ENCODE peak calls at places on chromosomes 5 and 9, in ten cellular contexts. B is A549; J is activated CD8-positive, alpha-beta T cell treated with anti-CD3 and anti-CD28 coated beads for 36 hours; V is central memory CD8-positive, alpha-beta T cell; O is heart right ventricle; R is stimulated activated memory B cell treated with anti-CD40 and anti-IgM and Interleukin-4, amounts not matched to agents 10 μg/mL and 1 μg/mL and 100 μg/mL, for 72 hours; K is right cardiac atrium; T is naive thymus-derived CD8-positive, alpha-beta T cell; Y is natural killer cell; F is sciatic nerve. X is an unnamed sample.
A peak's percentile ranks its signal among the peaks of the same experiment; 100 is the strongest.

GRCh38 chr5:150757087-150757649 is 1.6 kb downstream of the DCTN4 start:
- ATAC-seq in K (no peak), J (no peak), R (no peak), F (no peak), V (no peak), Y (no peak), O (no peak), T (no peak), B (no peak), X (no peak)

GRCh38 chr9:106467847-106468163 is 395.2 kb upstream of the ZNF462 start:
- ATAC-seq in J (no peak), K (no peak), O (no peak), R (no peak), B (no peak), F (no peak), V (no peak), T (no peak), Y (no peak), X (no peak)

GRCh38 chr5:56494300-56494704 is 261.2 kb upstream of the ANKRD55 start:
- ATAC-seq in J (no peak), R (peak; percentile 67), B (no peak), F (peak; percentile 80), T (no peak), K (peak; percentile 82), Y (no peak), O (peak; percentile 54), V (no peak), X (no peak)

GRCh38 chr9:35859310-35859994 is 10.7 kb downstream of the OR13J1 start:
- ATAC-seq in R (peak; percentile 31), B (peak; percentile 74), O (peak; percentile 41), V (no peak), T (peak; percentile 38), F (peak; percentile 58), K (peak; percentile 42), Y (peak; percentile 67), J (peak; percentile 84), X (peak; percentile 67)

GRCh38 chr9:20884985-20885593 is 146.4 kb downstream of the HACD4 start:
- ATAC-seq in F (no peak), V (no peak), Y (peak; percentile 64), R (no peak), B (peak; percentile 83), O (no peak), K (no peak), J (peak; percentile 42), T (peak; percentile 67), X (peak; percentile 87)

GRCh38 chr9:3863114-3863528 is 337.3 kb upstream of the RFX3 start:
- ATAC-seq in V (no peak), Y (no peak), B (peak; percentile 83), K (peak; percentile 94), J (no peak), T (no peak), O (peak; percentile 38), R (peak; percentile 43), F (peak; percentile 94), X (peak; percentile 91)

GRCh38 chr5:10629661-10630060 is 65.8 kb downstream of the ANKRD33B start:
- ATAC-seq in V (no peak), J (no peak), B (no peak), T (no peak), O (no peak), Y (no peak), F (no peak), K (no peak), R (no peak), X (no peak)

GRCh38 chr5:138508958-138509357 is 34.1 kb downstream of the ETF1 start:
- ATAC-seq in J (no peak), T (no peak), V (no peak), F (no peak), B (no peak), R (no peak), O (no peak), K (no peak), Y (no peak), X (no peak)

GRCh38 chr9:20604561-20604960 is 17.7 kb downstream of the MLLT3 start:
- ATAC-seq in B (peak; percentile 43), O (peak; percentile 67), F (peak; percentile 63), V (no peak), Y (peak; percentile 80), R (no peak), T (peak; percentile 70), K (no peak), J (peak; percentile 89), X (peak; percentile 84)

GRCh38 chr5:87027570-87027969 is 240.1 kb upstream of the RASA1 start:
- ATAC-seq in J (peak; percentile 58), K (no peak), O (no peak), Y (no peak), B (no peak), T (no peak), V (no peak), R (no peak), F (no peak), X (no peak)